ENCODE peak calls at places on chromosome 4, in five cellular contexts. One of them, this sample, is unnamed.

GRCh38 chr4:186472948-186473347 is 82.4 kb downstream of the MTNR1A start:
- DNase-seq in dorsolateral prefrontal cortex: no peak
- DNase-seq in right atrium auricular region: no peak
- DNase-seq in nephron progenitor cell: peak
- DNase-seq in B cell: no peak
- DNase-seq in this sample: no peak

GRCh38 chr4:2806392-2807355 is 13.8 kb downstream of the SH3BP2 start:
- DNase-seq in dorsolateral prefrontal cortex: no peak
- DNase-seq in nephron progenitor cell: no peak
- DNase-seq in B cell: peak
- DNase-seq in right atrium auricular region: no peak
- DNase-seq in this sample: no peak

GRCh38 chr4:71607780-71608673 is 175.9 kb downstream of the GC start:
- DNase-seq in B cell: no peak
- DNase-seq in right atrium auricular region: no peak
- DNase-seq in dorsolateral prefrontal cortex: no peak
- DNase-seq in nephron progenitor cell: no peak
- DNase-seq in this sample: no peak

GRCh38 chr4:113446019-113446418 is 315.5 kb downstream of the CAMK2D start:
- DNase-seq in right atrium auricular region: no peak
- DNase-seq in B cell: no peak
- DNase-seq in dorsolateral prefrontal cortex: no peak
- DNase-seq in nephron progenitor cell: no peak
- DNase-seq in this sample: no peak

GRCh38 chr4:51835854-51836253 is 7.1 kb upstream of the DCUN1D4 start:
- DNase-seq in B cell: no peak
- DNase-seq in right atrium auricular region: no peak
- DNase-seq in dorsolateral prefrontal cortex: no peak
- DNase-seq in nephron progenitor cell: no peak
- DNase-seq in this sample: no peak

GRCh38 chr4:136526517-136526916 is 1005.8 kb downstream of the PCDH18 start:
- DNase-seq in B cell: no peak
- DNase-seq in nephron progenitor cell: no peak
- DNase-seq in right atrium auricular region: no peak
- DNase-seq in dorsolateral prefrontal cortex: no peak
- DNase-seq in this sample: no peak

GRCh38 chr4:173505924-173506779 is 23.9 kb downstream of the HAND2 start:
- DNase-seq in dorsolateral prefrontal cortex: no peak
- DNase-seq in right atrium auricular region: peak
- DNase-seq in B cell: no peak
- DNase-seq in nephron progenitor cell: peak
- DNase-seq in this sample: peak

GRCh38 chr4:42865572-42866189 is 26.8 kb upstream of the GRXCR1 start:
- DNase-seq in dorsolateral prefrontal cortex: no peak
- DNase-seq in nephron progenitor cell: peak
- DNase-seq in right atrium auricular region: peak
- DNase-seq in B cell: peak
- DNase-seq in this sample: peak

GRCh38 chr4:38868055-38868965 is 704 bp downstream of the FAM114A1 start:
- DNase-seq in nephron progenitor cell: peak
- DNase-seq in dorsolateral prefrontal cortex: no peak
- DNase-seq in right atrium auricular region: no peak
- DNase-seq in B cell: no peak
- DNase-seq in this sample: peak

GRCh38 chr4:163622351-163623051 is 128.0 kb downstream of the TMA16 start:
- DNase-seq in right atrium auricular region: no peak
- DNase-seq in dorsolateral prefrontal cortex: no peak
- DNase-seq in nephron progenitor cell: no peak
- DNase-seq in B cell: no peak
- DNase-seq in this sample: no peak

GRCh38 chr4:108852691-108853090 is 89.8 kb upstream of the ETNPPL start:
- DNase-seq in right atrium auricular region: no peak
- DNase-seq in dorsolateral prefrontal cortex: no peak
- DNase-seq in B cell: no peak
- DNase-seq in nephron progenitor cell: no peak
- DNase-seq in this sample: no peak

GRCh38 chr4:15794432-15794831 is 16.3 kb downstream of the CD38 start:
- DNase-seq in right atrium auricular region: no peak
- DNase-seq in dorsolateral prefrontal cortex: no peak
- DNase-seq in nephron progenitor cell: no peak
- DNase-seq in B cell: no peak
- DNase-seq in this sample: no peak

GRCh38 chr4:48228887-48229462 is 40.7 kb downstream of the TEC start:
- DNase-seq in dorsolateral prefrontal cortex: no peak
- DNase-seq in B cell: no peak
- DNase-seq in right atrium auricular region: no peak
- DNase-seq in nephron progenitor cell: no peak
- DNase-seq in this sample: no peak

GRCh38 chr4:41061482-41062185 is 152.7 kb downstream of the APBB2 start:
- DNase-seq in B cell: no peak
- DNase-seq in right atrium auricular region: no peak
- DNase-seq in nephron progenitor cell: no peak
- DNase-seq in dorsolateral prefrontal cortex: no peak
- DNase-seq in this sample: no peak

GRCh38 chr4:117447925-117448324 is 362.5 kb upstream of the TRAM1L1 start:
- DNase-seq in nephron progenitor cell: no peak
- DNase-seq in right atrium auricular region: no peak
- DNase-seq in B cell: no peak
- DNase-seq in dorsolateral prefrontal cortex: no peak
- DNase-seq in this sample: peak
- TF ChIP-seq CTCF in nephron progenitor cell: no peak
- TF ChIP-seq CTCF in right atrium auricular region: no peak
- TF ChIP-seq CTCF in B cell: no peak
- TF ChIP-seq CTCF in dorsolateral prefrontal cortex: no peak
- TF ChIP-seq CTCF in this sample: peak

GRCh38 chr4:23567338-23567737 is 322.5 kb downstream of the PPARGC1A start:
- DNase-seq in nephron progenitor cell: no peak
- DNase-seq in right atrium auricular region: no peak
- DNase-seq in dorsolateral prefrontal cortex: no peak
- DNase-seq in B cell: no peak
- DNase-seq in this sample: no peak
- TF ChIP-seq CTCF in nephron progenitor cell: no peak
- TF ChIP-seq CTCF in right atrium auricular region: no peak
- TF ChIP-seq CTCF in dorsolateral prefrontal cortex: no peak
- TF ChIP-seq CTCF in B cell: no peak
- TF ChIP-seq CTCF in this sample: no peak

GRCh38 chr4:185204238-185204910 is 574 bp upstream of the CFAP97 start:
- DNase-seq in nephron progenitor cell: no peak
- DNase-seq in right atrium auricular region: no peak
- DNase-seq in dorsolateral prefrontal cortex: no peak
- DNase-seq in B cell: no peak
- DNase-seq in this sample: no peak
- TF ChIP-seq CTCF in nephron progenitor cell: no peak
- TF ChIP-seq CTCF in right atrium auricular region: no peak
- TF ChIP-seq CTCF in dorsolateral prefrontal cortex: no peak
- TF ChIP-seq CTCF in B cell: no peak
- TF ChIP-seq CTCF in this sample: no peak

GRCh38 chr4:86594559-86595425 is 677 bp downstream of the PTPN13 start:
- DNase-seq in dorsolateral prefrontal cortex: peak
- DNase-seq in B cell: no peak
- DNase-seq in right atrium auricular region: peak
- DNase-seq in nephron progenitor cell: peak
- DNase-seq in this sample: peak
- TF ChIP-seq CTCF in dorsolateral prefrontal cortex: peak
- TF ChIP-seq CTCF in B cell: no peak
- TF ChIP-seq CTCF in right atrium auricular region: no peak
- TF ChIP-seq CTCF in nephron progenitor cell: no peak
- TF ChIP-seq CTCF in this sample: no peak

GRCh38 chr4:149690726-149691125 is 124.9 kb downstream of the IQCM start:
- DNase-seq in dorsolateral prefrontal cortex: no peak
- DNase-seq in nephron progenitor cell: no peak
- DNase-seq in right atrium auricular region: no peak
- DNase-seq in B cell: no peak
- DNase-seq in this sample: no peak
- TF ChIP-seq CTCF in dorsolateral prefrontal cortex: no peak
- TF ChIP-seq CTCF in nephron progenitor cell: peak
- TF ChIP-seq CTCF in right atrium auricular region: no peak
- TF ChIP-seq CTCF in B cell: no peak
- TF ChIP-seq CTCF in this sample: peak

DNA sequence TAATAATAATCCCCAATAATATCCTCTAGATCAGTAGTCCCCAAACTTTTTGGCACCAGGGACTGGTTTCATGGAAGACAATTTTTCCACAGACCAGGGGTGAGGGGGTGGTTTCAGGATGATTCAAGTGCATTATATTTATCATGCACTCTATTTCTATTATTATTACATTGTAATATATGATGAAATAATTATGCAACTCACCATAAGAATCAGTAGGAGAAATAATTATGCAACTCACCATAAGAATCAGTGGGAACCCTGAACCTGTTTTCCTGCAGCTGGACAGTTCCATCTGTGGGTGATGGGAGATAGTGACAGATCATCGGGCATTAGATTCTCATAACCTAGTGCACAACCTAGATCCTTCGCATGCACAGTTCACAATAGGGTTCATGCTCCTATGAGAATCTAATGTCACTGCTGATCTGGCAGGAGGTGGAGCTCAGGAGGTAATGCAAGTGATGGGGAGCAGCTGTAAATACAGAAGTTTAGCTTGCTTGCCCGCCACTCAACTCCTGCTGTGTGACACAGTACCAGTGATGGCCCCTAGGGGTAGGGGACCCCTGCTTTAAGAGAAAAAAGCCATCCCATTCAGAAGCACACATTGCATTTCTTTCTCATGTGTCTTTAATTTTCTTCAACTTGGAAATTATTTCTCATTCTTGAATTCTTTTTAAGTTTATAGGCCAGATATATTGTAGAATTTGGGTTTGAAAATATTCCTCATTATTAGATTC is 16.0 kb upstream of the SH3RF1 start:
- DNase-seq in dorsolateral prefrontal cortex: no peak
- DNase-seq in right atrium auricular region: no peak
- DNase-seq in B cell: no peak
- DNase-seq in nephron progenitor cell: no peak
- DNase-seq in this sample: no peak
- TF ChIP-seq CTCF in dorsolateral prefrontal cortex: no peak
- TF ChIP-seq CTCF in right atrium auricular region: no peak
- TF ChIP-seq CTCF in B cell: peak
- TF ChIP-seq CTCF in nephron progenitor cell: peak
- TF ChIP-seq CTCF in this sample: peak